ENCODE peak calls at places on chromosomes 7 and 10, in seven cellular contexts. N, S, A, H, C, W and Q are unnamed samples.

GRCh38 chr7:99031496-99031895 is 112.4 kb downstream of the SMURF1 start:
- DNase-seq in N (no peak), S (no peak), A (no peak), H (no peak), C (no peak), W (no peak), Q (no peak)

GRCh38 chr7:41199136-41199535 is 503.8 kb downstream of the INHBA start:
- DNase-seq in N (no peak), S (no peak), A (no peak), H (no peak), C (no peak), W (no peak), Q (no peak)

GRCh38 chr10:44968887-44969400 is 9.3 kb downstream of the RASSF4 start:
- DNase-seq in N (no peak), S (no peak), A (no peak), H (no peak), C (no peak), W (no peak), Q (no peak)

GRCh38 chr10:103739039-103739764 is 116.2 kb downstream of the SH3PXD2A start:
- DNase-seq in N (no peak), S (peak; percentile 99), A (peak; percentile 30), H (peak; percentile 84), C (no peak), W (peak; percentile 40), Q (peak; percentile 98)

GRCh38 chr10:62380002-62380401 is 5.8 kb downstream of the ZNF365 start:
- DNase-seq in N (no peak), S (peak; percentile 86), A (no peak), H (peak; percentile 18), C (no peak), W (peak; percentile 38), Q (peak; percentile 92)

GRCh38 chr10:73251683-73252444 is 580 bp downstream of the MRPS16 start:
- DNase-seq in N (peak; percentile 37), S (peak; percentile 42), A (peak; percentile 17), H (peak; percentile 54), C (no peak), W (peak; percentile 18), Q (no peak)

GRCh38 chr7:139594911-139595476 is 71.5 kb downstream of the CLEC2L start:
- DNase-seq in N (no peak), S (no peak), A (no peak), H (no peak), C (no peak), W (peak; percentile 37), Q (no peak)

GRCh38 chr10:6650580-6650979 is 70.5 kb upstream of the PRKCQ start:
- DNase-seq in N (no peak), S (no peak), A (no peak), H (no peak), C (no peak), W (no peak), Q (no peak)

GRCh38 chr10:75111367-75111905 is at the start of gene SAMD8:
- DNase-seq in N (no peak), S (peak; percentile 96), A (peak; percentile 95), H (peak; percentile 98), C (peak; percentile 91), W (peak; percentile 98), Q (peak; percentile 95)

GRCh38 chr10:80659284-80659683 is 121.6 kb downstream of the SH2D4B start:
- DNase-seq in N (no peak), S (no peak), A (no peak), H (no peak), C (no peak), W (no peak), Q (no peak)

GRCh38 chr7:117068511-117069155 is 115.3 kb downstream of the ST7 start:
- DNase-seq in N (no peak), S (no peak), A (no peak), H (no peak), C (no peak), W (no peak), Q (no peak)

GRCh38 chr10:78981257-78981969 is 87.4 kb upstream of the ZMIZ1 start:
- DNase-seq in N (no peak), S (no peak), A (no peak), H (peak; percentile 33), C (no peak), W (no peak), Q (no peak)

GRCh38 chr7:157402911-157403534 is 66.2 kb downstream of the DNAJB6 start:
- DNase-seq in N (no peak), S (no peak), A (no peak), H (no peak), C (no peak), W (no peak), Q (peak; percentile 43)

GRCh38 chr7:14457567-14458453 is 444.7 kb downstream of the DGKB start:
- DNase-seq in N (peak; percentile 55), S (peak; percentile 77), A (peak; percentile 77), H (peak; percentile 78), C (peak; percentile 33), W (peak; percentile 85), Q (peak; percentile 82)

GRCh38 chr10:13496164-13496563 is 32.6 kb downstream of the BEND7 start:
- DNase-seq in N (no peak), S (no peak), A (peak; percentile 45), H (peak; percentile 23), C (no peak), W (no peak), Q (no peak)

GRCh38 chr7:46812047-46812672 is 769.8 kb downstream of the TNS3 start:
- DNase-seq in N (no peak), S (no peak), A (no peak), H (no peak), C (no peak), W (no peak), Q (no peak)

GRCh38 chr10:93435621-93436385 is 46.3 kb downstream of the MYOF start:
- DNase-seq in N (no peak), S (peak; percentile 81), A (peak; percentile 61), H (peak; percentile 93), C (no peak), W (peak; percentile 37), Q (peak; percentile 43)

GRCh38 chr7:7948233-7948632 is 20.4 kb upstream of the GLCCI1 start:
- DNase-seq in N (no peak), S (no peak), A (no peak), H (no peak), C (no peak), W (peak; percentile 48), Q (no peak)

GRCh38 chr7:135661311-135662122 is 797 bp upstream of the STMP1 start:
- DNase-seq in N (no peak), S (no peak), A (no peak), H (no peak), C (no peak), W (peak; percentile 76), Q (no peak)

GRCh38 chr7:47281966-47282643 is 299.8 kb downstream of the TNS3 start:
- DNase-seq in N (no peak), S (no peak), A (no peak), H (no peak), C (no peak), W (no peak), Q (no peak)

GRCh38 chr7:90655566-90655965 is 59.4 kb downstream of the CDK14 start:
- DNase-seq in N (no peak), S (peak; percentile 80), A (no peak), H (no peak), C (no peak), W (no peak), Q (peak; percentile 94)

GRCh38 chr10:49593564-49593875 is 16.6 kb upstream of the SLC18A3 start:
- DNase-seq in N (peak; percentile 23), S (no peak), A (no peak), H (no peak), C (no peak), W (no peak), Q (no peak)

GRCh38 chr7:149081914-149082313 is 8.6 kb downstream of the ZNF786 start:
- DNase-seq in N (no peak), S (no peak), A (no peak), H (peak; percentile 44), C (no peak), W (no peak), Q (no peak)

DNA sequence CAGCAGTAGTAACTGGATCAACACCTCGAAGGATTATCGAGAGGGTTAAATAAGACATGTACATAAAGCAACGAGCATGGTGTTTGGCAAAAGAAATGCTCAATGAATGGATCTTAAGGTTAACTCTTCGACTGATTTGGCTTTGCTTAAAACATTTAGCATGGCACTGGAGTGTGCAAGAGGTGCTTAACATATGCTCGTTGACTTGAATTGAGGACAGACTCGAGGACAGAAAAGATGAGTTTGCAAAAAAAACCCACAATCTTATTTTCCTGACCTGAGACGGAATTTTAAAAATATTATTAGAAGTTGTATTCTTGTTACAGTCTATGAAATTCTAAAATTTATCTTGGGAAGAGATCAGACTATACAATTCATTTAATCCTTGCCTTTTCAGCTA is 49.4 kb upstream of the ST8SIA6 start:
- DNase-seq in N (no peak), S (no peak), A (no peak), H (no peak), C (no peak), W (no peak), Q (no peak)
- H3K18ac ChIP-seq in N (no peak overlapping the region), S (no peak overlapping the region), A (no peak overlapping the region), H (no peak overlapping the region), C (no peak overlapping the region), W (no peak overlapping the region), Q (no peak overlapping the region)

DNA sequence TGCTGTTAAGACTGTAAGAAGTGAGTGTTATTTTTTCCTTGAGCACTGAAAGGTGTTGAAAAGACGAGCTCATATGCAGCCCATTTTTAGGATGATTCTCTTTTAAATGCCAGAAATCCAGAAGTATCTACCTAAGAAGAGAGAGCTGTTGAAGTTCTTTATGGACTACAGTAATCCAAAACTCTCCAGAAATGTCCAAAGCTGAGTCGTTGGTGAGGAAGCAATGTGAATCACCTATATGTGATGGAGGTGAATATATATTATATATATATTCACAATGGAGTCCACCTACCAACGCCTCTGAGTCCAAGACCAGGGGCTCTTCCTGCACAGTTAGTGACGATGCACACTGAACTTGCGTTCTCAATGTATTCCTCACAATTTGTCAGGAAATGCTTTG is 252.7 kb upstream of the PITRM1 start:
- DNase-seq in N (no peak), S (peak; percentile 20), A (no peak), H (no peak), C (no peak), W (peak; percentile 58), Q (peak; percentile 19)
- H3K9ac ChIP-seq in N (no peak overlapping the region), S (no peak overlapping the region), A (no peak overlapping the region), H (no peak overlapping the region), C (no peak overlapping the region), W (no peak overlapping the region), Q (no peak overlapping the region)

DNA sequence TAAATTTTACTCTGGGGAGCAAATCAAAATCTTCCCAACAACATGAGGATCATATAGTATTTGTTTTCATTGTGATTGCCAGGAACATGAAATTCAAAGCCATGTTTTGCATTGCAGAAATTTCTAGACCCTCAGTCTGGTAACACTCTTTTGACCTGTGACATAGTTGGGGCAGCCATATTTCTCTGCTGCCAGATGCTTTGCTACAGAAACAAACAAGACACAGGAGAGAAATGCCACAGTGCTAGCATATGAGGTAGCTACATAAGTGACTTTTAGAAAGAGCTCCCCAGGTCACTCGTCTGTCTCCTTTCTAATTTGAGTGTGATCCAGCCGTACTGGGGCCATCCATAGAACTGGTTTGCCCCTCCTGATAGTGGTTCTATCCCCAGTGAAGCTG is 49.4 kb downstream of the PDE1C start:
- DNase-seq in N (no peak), S (peak; percentile 22), A (no peak), H (no peak), C (no peak), W (no peak), Q (peak; percentile 45)
- H3K18ac ChIP-seq in N (no peak overlapping the region), S (no peak overlapping the region), A (no peak overlapping the region), H (no peak overlapping the region), C (no peak overlapping the region), W (no peak overlapping the region), Q (peak overlapping the region; percentile 78)

DNA sequence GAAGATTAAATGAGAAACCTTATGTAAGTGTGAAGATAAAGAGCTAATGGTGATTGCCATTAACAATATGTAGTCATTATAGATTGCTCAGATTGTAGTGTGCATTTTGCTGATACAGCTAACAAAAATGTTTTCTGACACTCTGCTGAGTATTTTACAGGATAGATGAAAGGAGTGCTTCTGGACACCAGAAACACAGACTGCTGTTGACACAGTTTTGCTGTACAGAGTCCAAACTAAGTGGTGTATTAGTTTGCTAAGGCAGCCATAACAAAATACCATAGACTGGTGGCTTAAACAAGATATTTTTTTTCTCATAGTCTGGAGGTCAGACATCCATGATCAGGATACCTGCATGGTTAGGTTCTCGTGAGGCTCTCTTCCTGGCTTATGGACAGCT is 2.2 kb downstream of the SMC3 start:
- DNase-seq in N (no peak), S (no peak), A (no peak), H (no peak), C (no peak), W (no peak), Q (no peak)
- H3K9ac ChIP-seq in N (no peak overlapping the region), S (no peak overlapping the region), A (peak overlapping the region; percentile 24), H (peak overlapping the region; percentile 13), C (no peak overlapping the region), W (no peak overlapping the region), Q (no peak overlapping the region)